ENCODE peak calls at places on chromosomes 3 and 15, in ten cellular contexts. M is NT2/D1; P is endodermal cell; K is adipocyte; V is Peyer's patch; I is left lung; W is cardiac muscle cell; C is neural progenitor cell; O is CD4-positive, alpha-beta memory T cell; L is HepG2. S is an unnamed sample. For H3K36me3 and H3K4me1, the result is how much of the 10 kb centered on the place peaks cover.

GRCh38 chr3:11211531-11212300 is 57.4 kb downstream of the HRH1 start:
- DNase-seq in M (no peak), P (no peak), K (peak), V (no peak), I (no peak), W (peak), C (peak), O (no peak), L (no peak), S (no peak)

GRCh38 chr3:163043074-163043473 is 1546.5 kb downstream of the OTOL1 start:
- DNase-seq in M (peak), P (no peak), K (peak), V (no peak), I (no peak), W (peak), C (peak), O (no peak), L (peak), S (no peak)

GRCh38 chr3:183698318-183698731 is 728 bp downstream of the YEATS2 start:
- DNase-seq in M (peak), P (no peak), K (peak), V (peak), I (no peak), W (peak), C (peak), O (peak), L (no peak), S (peak)

GRCh38 chr15:82530606-82531379 is 9.5 kb downstream of the RPS17 start:
- DNase-seq in M (peak), P (peak), K (peak), V (peak), I (peak), W (peak), C (peak), O (peak), L (peak), S (peak)

GRCh38 chr15:68414591-68414990 is 17.4 kb downstream of the ITGA11 start:
- DNase-seq in M (no peak), P (no peak), K (no peak), V (no peak), I (no peak), W (no peak), C (no peak), O (no peak), L (no peak), S (no peak)

GRCh38 chr3:37813403-37813802 is 48.3 kb upstream of the CTDSPL start:
- DNase-seq in M (no peak), P (no peak), K (no peak), V (no peak), I (no peak), W (no peak), C (no peak), O (no peak), L (no peak), S (no peak)

GRCh38 chr3:149384167-149384566 is 6.7 kb upstream of the TM4SF1 start:
- DNase-seq in M (no peak), P (no peak), K (no peak), V (no peak), I (no peak), W (no peak), C (no peak), O (no peak), L (no peak), S (no peak)

GRCh38 chr3:57637391-57637790 is 40.2 kb upstream of the ARF4 start:
- DNase-seq in M (no peak), P (no peak), K (peak), V (no peak), I (no peak), W (peak), C (no peak), O (no peak), L (no peak), S (no peak)

GRCh38 chr15:81516012-81516411 is 142.0 kb upstream of the TMC3 start:
- DNase-seq in M (no peak), P (no peak), K (no peak), V (no peak), I (no peak), W (peak), C (no peak), O (no peak), L (no peak), S (no peak)

GRCh38 chr15:65056868-65057548 is 10.8 kb downstream of the RASL12 start:
- DNase-seq in M (no peak), P (no peak), K (no peak), V (peak), I (no peak), W (no peak), C (no peak), O (no peak), L (peak), S (no peak)

GRCh38 chr3:63857311-63857710 is 6.3 kb downstream of the THOC7 start:
- DNase-seq in M (no peak), P (no peak), K (no peak), V (no peak), I (no peak), W (peak), C (no peak), O (no peak), L (no peak), S (no peak)

GRCh38 chr15:44861439-44861910 is 95.0 kb upstream of the TERB2 start:
- DNase-seq in M (no peak), P (no peak), K (no peak), V (no peak), I (peak), W (no peak), C (no peak), O (no peak), L (no peak), S (no peak)

DNA sequence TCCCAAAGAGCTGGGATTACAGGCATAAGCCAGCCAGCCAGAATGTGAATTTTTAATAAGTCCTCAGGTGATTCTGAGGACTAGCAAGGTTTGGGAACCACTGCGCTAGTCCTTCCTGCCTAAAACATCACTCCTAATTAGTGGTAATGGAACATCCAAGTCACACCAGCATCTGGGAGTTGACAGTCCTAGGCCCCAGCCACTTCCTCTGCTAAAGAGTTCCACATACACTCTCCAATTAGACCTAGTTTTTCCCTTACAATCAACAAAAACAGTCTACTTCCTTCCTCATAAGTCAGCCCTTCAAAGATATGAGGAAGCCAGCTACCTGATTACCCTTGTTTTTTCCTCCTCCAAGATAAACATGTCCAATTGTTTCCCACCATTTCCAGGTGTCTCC is 78.1 kb downstream of the OXNAD1 start:
- DNase-seq in M (no peak), P (no peak), K (no peak), V (no peak), I (no peak), W (no peak), C (no peak), O (no peak), L (no peak), S (no peak)
- H3K36me3 ChIP-seq in M (under half), P (under half), K (under half), V (under half), I (under half), W (under half), C (under half), O (under half), L (under half), S (under half)

GRCh38 chr15:63189955-63190691 is 717 bp downstream of the RAB8B start:
- DNase-seq in M (no peak), P (peak), K (peak), V (no peak), I (no peak), W (no peak), C (peak), O (no peak), L (no peak), S (no peak)

GRCh38 chr15:63192604-63193206 is 3.3 kb downstream of the RAB8B start:
- DNase-seq in M (no peak), P (no peak), K (no peak), V (no peak), I (no peak), W (no peak), C (no peak), O (no peak), L (no peak), S (no peak)

GRCh38 chr15:63191895-63192603 is 2.6 kb downstream of the RAB8B start:
- DNase-seq in M (no peak), P (no peak), K (no peak), V (peak), I (no peak), W (peak), C (no peak), O (peak), L (no peak), S (peak)

GRCh38 chr15:63188937-63189871 is at the start of gene RAB8B:
- DNase-seq in M (peak), P (peak), K (peak), V (peak), I (peak), W (peak), C (peak), O (peak), L (peak), S (peak)

DNA sequence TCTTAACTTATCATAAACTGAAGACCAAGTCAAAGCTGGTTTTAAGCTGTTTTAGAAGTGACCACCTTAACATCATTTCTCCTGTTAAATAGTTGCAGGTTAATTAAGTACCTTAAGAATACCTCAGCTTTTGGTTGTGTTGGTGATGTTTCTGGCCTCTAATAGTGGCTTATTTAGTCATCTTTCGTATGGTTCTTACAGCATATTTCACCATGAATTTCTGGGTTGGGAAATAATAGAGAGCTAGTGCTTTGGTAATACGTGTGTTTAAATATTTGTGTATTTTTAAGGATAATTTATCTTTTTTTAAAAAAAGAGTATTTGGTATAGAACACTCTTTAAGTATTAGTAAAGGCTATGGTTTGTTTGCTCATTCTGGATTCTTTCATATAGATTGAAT is 1.6 kb downstream of the RAB8B start:
- DNase-seq in M (no peak), P (no peak), K (peak), V (no peak), I (no peak), W (no peak), C (no peak), O (no peak), L (no peak), S (no peak)
- H3K4me1 ChIP-seq in M (under half), P (under half), K (half or more), V (under half), I (half or more), W (under half), C (under half), O (half or more), L (half or more), S (half or more)

DNA sequence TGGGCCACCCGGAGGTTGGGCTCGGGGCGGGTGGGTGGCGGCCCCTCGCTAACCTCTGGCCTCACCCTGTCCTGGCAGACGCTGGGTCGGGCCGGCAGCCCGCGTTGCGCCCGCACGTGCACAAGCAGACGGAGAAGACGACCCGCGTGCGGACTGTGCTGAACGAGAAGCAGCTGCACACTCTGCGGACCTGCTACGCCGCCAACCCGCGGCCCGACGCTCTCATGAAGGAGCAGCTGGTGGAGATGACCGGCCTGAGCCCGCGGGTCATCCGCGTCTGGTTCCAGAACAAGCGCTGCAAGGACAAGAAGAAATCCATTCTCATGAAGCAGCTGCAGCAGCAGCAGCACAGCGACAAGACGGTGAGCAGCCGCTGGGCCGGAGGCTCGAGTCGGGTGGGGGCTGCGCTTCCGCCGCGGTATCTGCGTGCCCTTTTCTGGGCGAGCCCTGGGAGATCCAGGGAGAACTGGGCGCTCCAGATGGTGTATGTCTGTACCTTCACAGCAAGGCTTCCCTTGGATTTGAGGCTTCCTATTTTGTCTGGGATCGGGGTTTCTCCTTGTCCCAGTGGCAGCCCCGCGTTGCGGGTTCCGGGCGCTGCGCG is 3.7 kb downstream of the ISL2 start:
- DNase-seq in M (no peak), P (peak), K (peak), V (peak), I (peak), W (peak), C (peak), O (peak), L (no peak), S (no peak)
- H3K4me3 ChIP-seq in M (peak), P (peak), K (peak), V (peak), I (peak), W (peak), C (peak), O (peak), L (no peak), S (peak)

GRCh38 chr3:42640129-42640528 is 13.4 kb upstream of the ZBTB47 start:
- DNase-seq in M (no peak), P (no peak), K (no peak), V (no peak), I (no peak), W (no peak), C (no peak), O (no peak), L (no peak), S (no peak)

GRCh38 chr3:42637001-42637400 is 16.5 kb upstream of the ZBTB47 start:
- DNase-seq in M (no peak), P (no peak), K (no peak), V (no peak), I (no peak), W (no peak), C (no peak), O (no peak), L (no peak), S (no peak)

GRCh38 chr3:42640771-42641370 is 12.6 kb upstream of the ZBTB47 start:
- DNase-seq in M (no peak), P (no peak), K (no peak), V (no peak), I (no peak), W (no peak), C (no peak), O (no peak), L (no peak), S (no peak)

GRCh38 chr3:42638339-42638842 is 15.1 kb upstream of the ZBTB47 start:
- DNase-seq in M (no peak), P (no peak), K (no peak), V (no peak), I (no peak), W (no peak), C (no peak), O (peak), L (no peak), S (no peak)

DNA sequence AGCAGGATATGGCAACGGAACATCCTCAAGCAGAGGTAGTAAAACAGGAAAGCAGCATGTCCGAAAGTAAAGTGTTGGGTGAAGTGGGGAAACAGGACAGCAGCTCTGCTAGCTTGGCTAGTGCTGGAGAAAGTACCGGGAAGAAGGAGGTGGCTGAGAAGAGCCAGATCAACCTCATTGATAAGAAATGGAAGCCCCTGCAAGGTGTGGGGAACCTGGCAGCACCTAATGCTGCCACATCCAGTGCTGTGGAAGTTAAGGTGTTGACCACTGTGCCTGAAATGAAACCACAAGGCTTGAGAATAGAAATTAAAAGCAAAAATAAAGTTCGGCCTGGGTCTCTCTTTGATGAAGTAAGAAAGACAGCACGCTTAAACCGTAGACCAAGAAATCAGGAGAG is 14.3 kb upstream of the ZBTB47 start:
- DNase-seq in M (no peak), P (no peak), K (no peak), V (no peak), I (no peak), W (no peak), C (no peak), O (no peak), L (no peak), S (no peak)
- H3K36me3 ChIP-seq in M (half or more), P (half or more), K (half or more), V (half or more), I (half or more), W (half or more), C (under half), O (half or more), L (under half), S (half or more)

S was measured in CD8-positive, alpha-beta memory T cell.